ENCODE peak calls at places on chromosomes 3 and 15, in nine cellular contexts. N is tibial nerve, I is thoracic aorta, X is GM06990, R is pancreas, W is fibroblast of lung, V is astrocyte of the spinal cord, Z is lower lobe of right lung, O is coronary artery. T is an unnamed sample.

GRCh38 chr15:31975446-31976229 is 54.7 kb upstream of the CHRNA7 start:
- DNase-seq in X (no peak), Z (no peak), R (peak), N (no peak), O (no peak), I (no peak), V (no peak), W (no peak), T (peak)

GRCh38 chr3:173045770-173046382 is 95.2 kb downstream of the SPATA16 start:
- DNase-seq in O (no peak), Z (no peak), I (no peak), W (peak), R (no peak), V (peak), N (no peak), X (no peak), T (no peak)

GRCh38 chr3:151305081-151305777 is 11.4 kb downstream of the GPR87 start:
- DNase-seq in O (no peak), V (peak), X (no peak), R (no peak), Z (peak), I (no peak), N (peak), W (peak), T (peak)

GRCh38 chr15:92322566-92323355 is 70.9 kb upstream of the ST8SIA2 start:
- DNase-seq in I (no peak), N (no peak), R (no peak), O (no peak), X (no peak), W (no peak), V (no peak), Z (no peak), T (no peak)

GRCh38 chr3:98699132-98699531 is 64.0 kb upstream of the ST3GAL6 start:
- DNase-seq in O (no peak), I (no peak), R (no peak), N (no peak), Z (no peak), X (no peak), V (no peak), W (peak), T (no peak)

GRCh38 chr15:45442497-45443135 is 64.3 kb upstream of the GATM start:
- DNase-seq in W (peak), N (no peak), I (no peak), R (no peak), X (no peak), V (peak), Z (no peak), O (peak), T (peak)

GRCh38 chr3:98095870-98096269 is 8.9 kb downstream of the OR5AC2 start:
- DNase-seq in I (no peak), W (no peak), R (no peak), V (no peak), N (no peak), Z (no peak), X (no peak), O (no peak), T (no peak)

GRCh38 chr3:152404976-152405375 is 136.2 kb downstream of the MBNL1 start:
- DNase-seq in N (no peak), W (no peak), V (no peak), X (no peak), O (no peak), Z (no peak), R (no peak), I (no peak), T (no peak)

GRCh38 chr15:89140595-89140994 is 52.3 kb downstream of the ABHD2 start:
- DNase-seq in Z (no peak), V (no peak), W (no peak), R (no peak), N (no peak), I (no peak), X (no peak), O (no peak), T (no peak)

GRCh38 chr3:38313263-38313662 is 31.2 kb downstream of the SLC22A14 start:
- DNase-seq in X (no peak), N (no peak), Z (no peak), O (no peak), W (no peak), I (no peak), R (no peak), V (no peak), T (no peak)

GRCh38 chr15:85381850-85382751 is 1.7 kb downstream of the AKAP13 start:
- DNase-seq in O (no peak), X (no peak), R (no peak), I (no peak), V (no peak), Z (no peak), N (no peak), W (peak), T (peak)

GRCh38 chr3:126342991-126343661 is 14.1 kb downstream of the KLF15 start:
- DNase-seq in I (no peak), W (no peak), R (peak), N (no peak), O (peak), V (no peak), X (peak), Z (peak), T (peak)

GRCh38 chr3:107206141-107206540 is 171.1 kb upstream of the CCDC54 start:
- DNase-seq in I (no peak), O (no peak), W (peak), V (peak), Z (no peak), R (no peak), N (no peak), X (no peak), T (peak)

GRCh38 chr15:71168163-71168832 is 53.0 kb downstream of the THSD4 start:
- DNase-seq in O (no peak), V (no peak), W (no peak), R (no peak), N (no peak), I (no peak), X (no peak), Z (no peak), T (no peak)

GRCh38 chr15:26038693-26039092 is 175.6 kb upstream of the ATP10A start:
- DNase-seq in W (no peak), R (no peak), O (no peak), X (no peak), V (no peak), N (no peak), I (no peak), Z (no peak), T (no peak)

GRCh38 chr3:123445702-123446101 is 3.2 kb downstream of the ADCY5 start:
- DNase-seq in X (no peak), I (no peak), R (no peak), O (no peak), N (no peak), Z (no peak), W (no peak), V (no peak), T (no peak)

GRCh38 chr3:149860881-149861280 is 47.9 kb downstream of the RNF13 start:
- DNase-seq in R (no peak), Z (no peak), N (no peak), I (no peak), O (no peak), V (no peak), X (no peak), W (no peak), T (no peak)

GRCh38 chr3:31232049-31233040 is 300.4 kb upstream of the STT3B start:
- DNase-seq in W (peak), N (no peak), O (no peak), X (no peak), V (no peak), R (no peak), Z (no peak), I (no peak), T (no peak)

GRCh38 chr3:102736288-102736960 is 301.6 kb downstream of the ZPLD1 start:
- DNase-seq in I (no peak), W (no peak), V (no peak), N (no peak), X (no peak), R (peak), Z (no peak), O (no peak), T (no peak)

GRCh38 chr3:194369522-194370279 is at the start of gene LRRC15:
- DNase-seq in O (no peak), R (no peak), W (peak), Z (no peak), I (no peak), V (peak), N (no peak), X (no peak), T (peak)

GRCh38 chr3:33173103-33173502 is 45.5 kb downstream of the SUSD5 start:
- DNase-seq in X (no peak), N (no peak), W (no peak), V (no peak), Z (no peak), I (no peak), O (no peak), R (no peak), T (no peak)

GRCh38 chr3:99863588-99863987 is 45.9 kb downstream of the CMSS1 start:
- DNase-seq in V (no peak), O (no peak), X (no peak), Z (no peak), W (no peak), I (no peak), N (no peak), R (no peak), T (no peak)

GRCh38 chr3:76551739-76552138 is 488.2 kb upstream of the ROBO2 start:
- DNase-seq in V (no peak), N (no peak), R (no peak), I (no peak), X (no peak), O (no peak), W (no peak), Z (no peak), T (no peak)

GRCh38 chr3:11201246-11202024 is 47.1 kb downstream of the HRH1 start:
- DNase-seq in I (peak), R (no peak), W (peak), V (peak), O (no peak), X (no peak), N (no peak), Z (no peak), T (peak)

GRCh38 chr3:126721246-126721645 is 17.2 kb downstream of the CHCHD6 start:
- DNase-seq in I (no peak), W (no peak), Z (no peak), V (no peak), N (no peak), X (no peak), R (no peak), O (no peak), T (no peak)

GRCh38 chr3:145013931-145014330 is 1042.3 kb downstream of the DIPK2A start:
- DNase-seq in O (no peak), R (no peak), Z (no peak), V (no peak), I (no peak), X (no peak), W (peak), N (no peak), T (no peak)

GRCh38 chr3:39327746-39328349 is 1.7 kb upstream of the CCR8 start:
- DNase-seq in W (no peak), X (peak), V (no peak), O (no peak), R (no peak), I (no peak), N (no peak), Z (no peak), T (no peak)

GRCh38 chr3:51997935-51998596 is 2.4 kb upstream of the RPL29 start:
- DNase-seq in W (peak), N (no peak), X (no peak), Z (no peak), I (no peak), V (no peak), R (no peak), O (no peak), T (no peak)

GRCh38 chr15:83565553-83566159 is 88.3 kb upstream of the ADAMTSL3 start:
- DNase-seq in N (no peak), Z (no peak), X (no peak), O (no peak), R (no peak), V (peak), W (peak), I (no peak), T (peak)
- TF ChIP-seq CTCF in N (peak), Z (peak), X (peak), O (no peak), R (peak), V (peak), W (peak), I (peak), T (peak)

DNA sequence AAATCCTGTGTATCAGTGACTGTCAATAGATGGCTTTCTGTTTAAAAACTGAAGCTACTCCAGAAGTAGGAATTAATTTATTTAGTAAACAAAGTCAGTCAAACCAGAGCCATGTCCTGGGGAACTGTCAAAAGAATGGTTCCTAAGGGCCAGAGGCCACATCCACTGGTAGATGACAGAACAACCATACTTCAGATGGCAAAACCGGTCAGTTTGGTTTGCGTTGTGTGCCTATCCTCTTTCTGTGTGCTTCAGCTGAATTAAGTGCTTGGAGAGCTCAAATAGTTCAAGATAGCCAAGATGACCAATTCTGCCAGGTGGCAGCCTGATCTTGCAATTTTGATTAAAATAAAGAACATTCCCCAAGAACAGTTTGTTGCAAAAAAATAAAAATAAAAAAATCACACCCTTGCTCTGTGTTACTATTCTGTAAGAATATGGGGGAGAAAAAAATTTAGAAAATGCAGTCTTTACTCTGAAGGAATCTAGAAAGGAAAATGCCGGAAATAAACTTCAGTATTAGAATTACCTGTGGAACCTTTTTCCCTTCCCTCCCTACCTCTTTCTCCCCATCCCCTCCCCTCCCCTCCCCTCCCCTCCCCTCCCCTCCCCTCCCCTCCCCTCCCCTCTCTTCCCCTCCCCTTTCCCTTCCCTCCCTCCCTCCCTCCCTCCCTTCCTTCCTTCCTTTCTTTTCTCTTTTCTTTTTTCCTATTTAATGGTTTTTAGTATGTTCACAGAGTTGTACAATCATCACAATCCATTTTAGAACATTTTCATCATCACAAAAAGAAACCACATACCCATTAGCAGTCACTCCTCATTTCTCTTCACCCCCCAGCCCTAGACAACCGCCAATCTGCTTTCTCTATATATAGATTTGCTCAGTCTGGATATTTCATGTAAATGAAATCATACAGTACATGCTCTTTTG is 2.6 kb downstream of the MAP3K13 start:
- DNase-seq in R (no peak), I (no peak), Z (no peak), V (no peak), W (no peak), N (no peak), X (no peak), O (no peak), T (no peak)
- H3K4me3 ChIP-seq in R (no peak), I (no peak), Z (peak), V (no peak), W (no peak), N (no peak), X (no peak), O (no peak), T (no peak)

GRCh38 chr3:158091526-158091925 is 14.7 kb downstream of the SHOX2 start:
- DNase-seq in X (no peak), Z (no peak), R (no peak), N (no peak), W (no peak), I (no peak), V (peak), O (no peak), T (peak)
- TF ChIP-seq CTCF in X (peak), Z (peak), R (no peak), N (no peak), W (peak), I (no peak), V (peak), O (no peak), T (peak)

GRCh38 chr15:65066001-65066634 is 1.7 kb downstream of the RASL12 start:
- DNase-seq in N (no peak), V (no peak), O (no peak), X (no peak), R (no peak), I (no peak), W (peak), Z (no peak), T (no peak)
- H3K4me3 ChIP-seq in N (peak), V (no peak), O (peak), X (no peak), R (no peak), I (peak), W (peak), Z (peak), T (no peak)